ENCODE peak calls at places on chromosomes 13 and 19, in five cellular contexts. T is ascending aorta, H is heart right ventricle, P is astrocyte of the spinal cord, G is kidney epithelial cell. S is an unnamed sample.

GRCh38 chr19:6718741-6719539 is 1.5 kb downstream of the C3 start:
- DNase-seq in P (no peak), T (no peak), G (no peak), H (no peak), S (peak)

GRCh38 chr13:113559901-113560644 is 24.5 kb upstream of the TFDP1 start:
- DNase-seq in G (no peak), T (no peak), P (no peak), H (no peak), S (no peak)

GRCh38 chr19:14416743-14417214 is 2.4 kb downstream of the DDX39A start:
- DNase-seq in P (no peak), T (no peak), G (no peak), H (no peak), S (peak)

GRCh38 chr13:31761951-31762350 is 22.6 kb downstream of the RXFP2 start:
- DNase-seq in T (no peak), G (no peak), P (peak), H (no peak), S (no peak)

GRCh38 chr19:44960906-44961734 is 5.9 kb downstream of the CLPTM1 start:
- DNase-seq in P (no peak), H (no peak), G (no peak), T (no peak), S (no peak)

GRCh38 chr19:5321851-5322681 is 18.5 kb downstream of the PTPRS start:
- DNase-seq in T (no peak), P (no peak), G (no peak), H (no peak), S (no peak)

GRCh38 chr13:110546933-110547332 is 14.6 kb downstream of the RAB20 start:
- DNase-seq in T (peak), H (peak), G (peak), P (peak), S (peak)

GRCh38 chr13:49646688-49647087 is 18.4 kb downstream of the ARL11 start:
- DNase-seq in T (no peak), P (no peak), H (no peak), G (no peak), S (no peak)

GRCh38 chr13:29494520-29494919 is 101.0 kb downstream of the SLC7A1 start:
- DNase-seq in G (no peak), P (no peak), H (no peak), T (no peak), S (no peak)

GRCh38 chr13:113044431-113045114 is 61.0 kb upstream of the F7 start:
- DNase-seq in G (no peak), H (peak), T (no peak), P (no peak), S (no peak)

GRCh38 chr13:40362502-40362901 is 303.9 kb downstream of the FOXO1 start:
- DNase-seq in T (no peak), H (no peak), G (no peak), P (no peak), S (peak)

GRCh38 chr13:69374036-69374435 is 733.6 kb upstream of the ATXN8OS start:
- DNase-seq in H (no peak), P (no peak), T (no peak), G (no peak), S (no peak)

GRCh38 chr13:36282818-36283432 is 14.7 kb downstream of the CCDC169 start:
- DNase-seq in T (no peak), P (peak), G (peak), H (no peak), S (peak)

GRCh38 chr13:30409911-30410704 is 12.2 kb upstream of the UBE2L5 start:
- DNase-seq in H (no peak), T (no peak), G (no peak), P (peak), S (peak)

GRCh38 chr19:55600336-55601028 is 394 bp downstream of the ZNF524 start:
- DNase-seq in P (peak), T (no peak), G (no peak), H (no peak), S (no peak)

GRCh38 chr13:98632971-98633370 is 56.1 kb upstream of the STK24 start:
- DNase-seq in T (no peak), P (peak), G (no peak), H (no peak), S (peak)

GRCh38 chr19:21610341-21610740 is 104.9 kb downstream of the ZNF429 start:
- DNase-seq in P (no peak), H (no peak), G (no peak), T (no peak), S (no peak)

GRCh38 chr13:33490461-33491327 is 205.1 kb upstream of the STARD13 start:
- DNase-seq in H (no peak), T (no peak), G (no peak), P (no peak), S (peak)

GRCh38 chr19:979318-979741 is 4.8 kb upstream of the WDR18 start:
- DNase-seq in H (no peak), G (no peak), P (no peak), T (no peak), S (no peak)

GRCh38 chr19:10797541-10798256 is 38.3 kb downstream of the TMED1 start:
- DNase-seq in H (no peak), P (no peak), G (no peak), T (no peak), S (peak)

GRCh38 chr19:28020631-28021315 is 1192.2 kb downstream of the UQCRFS1 start:
- DNase-seq in T (no peak), P (no peak), H (no peak), G (no peak), S (no peak)

GRCh38 chr19:49338691-49339363 is 3.6 kb downstream of the CD37 start:
- DNase-seq in G (no peak), P (peak), H (peak), T (no peak), S (peak)
- H3K4me3 ChIP-seq in G (peak), P (no peak), H (peak), T (peak), S (peak)

GRCh38 chr19:30375651-30376050 is 3.5 kb downstream of the ZNF536 start:
- DNase-seq in G (no peak), H (no peak), P (no peak), T (no peak), S (no peak)

GRCh38 chr19:30376826-30377425 is 4.7 kb downstream of the ZNF536 start:
- DNase-seq in P (no peak), H (no peak), G (no peak), T (no peak), S (no peak)

GRCh38 chr19:30373593-30373992 is 1.4 kb downstream of the ZNF536 start:
- DNase-seq in T (no peak), G (no peak), P (no peak), H (no peak), S (no peak)

GRCh38 chr19:30376272-30376671 is 4.1 kb downstream of the ZNF536 start:
- DNase-seq in G (no peak), P (no peak), T (no peak), H (no peak), S (no peak)

GRCh38 chr19:30374791-30375650 is 2.8 kb downstream of the ZNF536 start:
- DNase-seq in G (no peak), H (no peak), P (no peak), T (no peak), S (no peak)
- H3K4me3 ChIP-seq in G (peak), H (peak), P (no peak), T (no peak), S (no peak)

GRCh38 chr19:3985643-3986259 is 488 bp upstream of the EEF2 start:
- DNase-seq in G (no peak), T (no peak), H (no peak), P (no peak), S (no peak)

GRCh38 chr19:3984584-3984907 is 717 bp downstream of the EEF2 start:
- DNase-seq in P (no peak), T (no peak), H (no peak), G (no peak), S (no peak)

GRCh38 chr19:3987619-3988371 is 2.5 kb upstream of the EEF2 start:
- DNase-seq in G (peak), P (peak), H (peak), T (no peak), S (peak)

GRCh38 chr19:3984908-3985642 is at the start of gene EEF2:
- DNase-seq in P (peak), H (peak), T (no peak), G (no peak), S (peak)

GRCh38 chr19:3986260-3987041 is 1.2 kb upstream of the EEF2 start:
- DNase-seq in T (no peak), H (no peak), P (peak), G (peak), S (peak)
- H3K4me3 ChIP-seq in T (peak), H (peak), P (peak), G (peak), S (peak)

GRCh38 chr13:93080166-93080565 is 146.4 kb upstream of the GPC6 start:
- DNase-seq in G (no peak), H (no peak), T (no peak), P (no peak), S (no peak)
- H3K4me3 ChIP-seq in G (no peak), H (no peak), T (no peak), P (no peak), S (no peak)

GRCh38 chr19:9345005-9345404 is 17.8 kb upstream of the ZNF177 start:
- DNase-seq in P (no peak), G (no peak), T (no peak), H (no peak), S (no peak)
- H3K4me3 ChIP-seq in P (no peak), G (no peak), T (no peak), H (no peak), S (no peak)

GRCh38 chr19:12792853-12793289 is 1.6 kb downstream of the JUNB start:
- DNase-seq in T (no peak), P (no peak), H (no peak), G (no peak), S (peak)
- H3K4me3 ChIP-seq in T (peak), P (peak), H (peak), G (peak), S (peak)

GRCh38 chr19:2494084-2494446 is 18.1 kb downstream of the GADD45B start:
- DNase-seq in T (no peak), H (no peak), P (peak), G (no peak), S (peak)

GRCh38 chr19:2495130-2495641 is 19.3 kb downstream of the GADD45B start:
- DNase-seq in G (no peak), P (peak), T (peak), H (peak), S (peak)

GRCh38 chr19:2497186-2497585 is 21.3 kb downstream of the GADD45B start:
- DNase-seq in P (no peak), G (no peak), T (no peak), H (no peak), S (no peak)

GRCh38 chr19:2494447-2495129 is 18.7 kb downstream of the GADD45B start:
- DNase-seq in T (peak), G (no peak), H (peak), P (peak), S (peak)

GRCh38 chr19:2495651-2496316 is 19.9 kb downstream of the GADD45B start:
- DNase-seq in G (no peak), P (no peak), H (peak), T (no peak), S (peak)
- H3K4me3 ChIP-seq in G (no peak), P (no peak), H (peak), T (peak), S (peak)

GRCh38 chr19:34096020-34096915 is 76.0 kb upstream of the LSM14A start:
- DNase-seq in T (no peak), P (peak), H (no peak), G (peak), S (peak)
- H3K4me3 ChIP-seq in T (no peak), P (no peak), H (no peak), G (no peak), S (no peak)